ENCODE peak calls at places on chromosomes 11 and 22, in six cellular contexts. One of them, this sample, is unnamed.

GRCh38 chr22:36925388-36926290 is 12.2 kb downstream of the CSF2RB start:
- DNase-seq in fibroblast of lung: no peak
- DNase-seq in A673: no peak
- DNase-seq in AG04450: no peak
- DNase-seq in cardiac muscle cell: no peak
- DNase-seq in naive thymus-derived CD4-positive, alpha-beta T cell: no peak
- DNase-seq in this sample: no peak

GRCh38 chr22:31451709-31452571 is 37.7 kb downstream of the EIF4ENIF1 start:
- DNase-seq in naive thymus-derived CD4-positive, alpha-beta T cell: no peak
- DNase-seq in AG04450: peak
- DNase-seq in cardiac muscle cell: peak
- DNase-seq in A673: peak
- DNase-seq in fibroblast of lung: peak
- DNase-seq in this sample: no peak

GRCh38 chr11:61749607-61750217 is 2.7 kb upstream of the MYRF start:
- DNase-seq in AG04450: no peak
- DNase-seq in A673: no peak
- DNase-seq in naive thymus-derived CD4-positive, alpha-beta T cell: no peak
- DNase-seq in cardiac muscle cell: no peak
- DNase-seq in fibroblast of lung: no peak
- DNase-seq in this sample: no peak

GRCh38 chr22:32177221-32177765 is 18.2 kb upstream of the C22orf42 start:
- DNase-seq in AG04450: no peak
- DNase-seq in A673: peak
- DNase-seq in cardiac muscle cell: no peak
- DNase-seq in fibroblast of lung: no peak
- DNase-seq in naive thymus-derived CD4-positive, alpha-beta T cell: no peak
- DNase-seq in this sample: no peak

GRCh38 chr11:123174196-123175183 is 20.6 kb downstream of the CLMP start:
- DNase-seq in fibroblast of lung: peak
- DNase-seq in AG04450: peak
- DNase-seq in naive thymus-derived CD4-positive, alpha-beta T cell: no peak
- DNase-seq in A673: peak
- DNase-seq in cardiac muscle cell: no peak
- DNase-seq in this sample: peak

GRCh38 chr11:129888451-129888850 is 6.9 kb downstream of the NFRKB start:
- DNase-seq in cardiac muscle cell: no peak
- DNase-seq in A673: no peak
- DNase-seq in fibroblast of lung: no peak
- DNase-seq in naive thymus-derived CD4-positive, alpha-beta T cell: peak
- DNase-seq in AG04450: no peak
- DNase-seq in this sample: no peak

GRCh38 chr22:41367680-41368542 is 13.8 kb upstream of the TEF start:
- DNase-seq in cardiac muscle cell: no peak
- DNase-seq in naive thymus-derived CD4-positive, alpha-beta T cell: no peak
- DNase-seq in A673: no peak
- DNase-seq in fibroblast of lung: no peak
- DNase-seq in AG04450: no peak
- DNase-seq in this sample: no peak

GRCh38 chr11:27570542-27570941 is 64.0 kb upstream of the LIN7C start:
- DNase-seq in A673: no peak
- DNase-seq in naive thymus-derived CD4-positive, alpha-beta T cell: no peak
- DNase-seq in cardiac muscle cell: no peak
- DNase-seq in AG04450: no peak
- DNase-seq in fibroblast of lung: no peak
- DNase-seq in this sample: no peak

GRCh38 chr11:13260963-13261599 is 16.5 kb upstream of the BMAL1 start:
- DNase-seq in naive thymus-derived CD4-positive, alpha-beta T cell: no peak
- DNase-seq in fibroblast of lung: peak
- DNase-seq in cardiac muscle cell: no peak
- DNase-seq in A673: no peak
- DNase-seq in AG04450: no peak
- DNase-seq in this sample: no peak

GRCh38 chr11:79437981-79438630 is 2.7 kb downstream of the TENM4 start:
- DNase-seq in cardiac muscle cell: peak
- DNase-seq in naive thymus-derived CD4-positive, alpha-beta T cell: no peak
- DNase-seq in fibroblast of lung: peak
- DNase-seq in A673: peak
- DNase-seq in AG04450: no peak
- DNase-seq in this sample: no peak

GRCh38 chr22:21951931-21952465 is 650 bp downstream of the PPM1F start:
- DNase-seq in cardiac muscle cell: peak
- DNase-seq in AG04450: peak
- DNase-seq in fibroblast of lung: peak
- DNase-seq in A673: no peak
- DNase-seq in naive thymus-derived CD4-positive, alpha-beta T cell: peak
- DNase-seq in this sample: no peak

GRCh38 chr22:47249370-47249928 is 487.0 kb downstream of the TBC1D22A start:
- DNase-seq in AG04450: no peak
- DNase-seq in cardiac muscle cell: no peak
- DNase-seq in fibroblast of lung: no peak
- DNase-seq in naive thymus-derived CD4-positive, alpha-beta T cell: no peak
- DNase-seq in A673: no peak
- DNase-seq in this sample: no peak

GRCh38 chr11:41522391-41522790 is 62.9 kb upstream of the LRRC4C start:
- DNase-seq in cardiac muscle cell: no peak
- DNase-seq in naive thymus-derived CD4-positive, alpha-beta T cell: no peak
- DNase-seq in A673: no peak
- DNase-seq in AG04450: no peak
- DNase-seq in fibroblast of lung: no peak
- DNase-seq in this sample: peak

GRCh38 chr11:69326622-69327219 is 32.8 kb downstream of the MYEOV start:
- DNase-seq in fibroblast of lung: no peak
- DNase-seq in A673: no peak
- DNase-seq in AG04450: no peak
- DNase-seq in naive thymus-derived CD4-positive, alpha-beta T cell: no peak
- DNase-seq in cardiac muscle cell: no peak
- DNase-seq in this sample: no peak

GRCh38 chr22:22811016-22812009 is 76.3 kb upstream of the IGLL5 start:
- DNase-seq in naive thymus-derived CD4-positive, alpha-beta T cell: no peak
- DNase-seq in cardiac muscle cell: no peak
- DNase-seq in AG04450: no peak
- DNase-seq in A673: no peak
- DNase-seq in fibroblast of lung: no peak
- DNase-seq in this sample: no peak

GRCh38 chr11:133382217-133382746 is 150.0 kb downstream of the OPCML start:
- DNase-seq in fibroblast of lung: no peak
- DNase-seq in AG04450: no peak
- DNase-seq in naive thymus-derived CD4-positive, alpha-beta T cell: no peak
- DNase-seq in cardiac muscle cell: no peak
- DNase-seq in A673: no peak
- DNase-seq in this sample: no peak

GRCh38 chr11:114440971-114441810 is 1.9 kb downstream of the REXO2 start:
- DNase-seq in A673: no peak
- DNase-seq in naive thymus-derived CD4-positive, alpha-beta T cell: no peak
- DNase-seq in cardiac muscle cell: no peak
- DNase-seq in AG04450: no peak
- DNase-seq in fibroblast of lung: peak
- DNase-seq in this sample: no peak

GRCh38 chr11:28860898-28861297 is 752.7 kb downstream of the METTL15 start:
- DNase-seq in cardiac muscle cell: no peak
- DNase-seq in fibroblast of lung: peak
- DNase-seq in AG04450: no peak
- DNase-seq in A673: peak
- DNase-seq in naive thymus-derived CD4-positive, alpha-beta T cell: no peak
- DNase-seq in this sample: no peak

GRCh38 chr11:45556851-45557707 is 108.3 kb downstream of the CHST1 start:
- DNase-seq in fibroblast of lung: peak
- DNase-seq in naive thymus-derived CD4-positive, alpha-beta T cell: no peak
- DNase-seq in cardiac muscle cell: no peak
- DNase-seq in AG04450: no peak
- DNase-seq in A673: peak
- DNase-seq in this sample: no peak

GRCh38 chr11:120131941-120132644 is 5.8 kb downstream of the TRIM29 start:
- DNase-seq in fibroblast of lung: no peak
- DNase-seq in A673: no peak
- DNase-seq in naive thymus-derived CD4-positive, alpha-beta T cell: no peak
- DNase-seq in cardiac muscle cell: no peak
- DNase-seq in AG04450: no peak
- DNase-seq in this sample: no peak

GRCh38 chr11:131136476-131136875 is 220.2 kb upstream of the SNX19 start:
- DNase-seq in A673: no peak
- DNase-seq in cardiac muscle cell: no peak
- DNase-seq in AG04450: peak
- DNase-seq in naive thymus-derived CD4-positive, alpha-beta T cell: no peak
- DNase-seq in fibroblast of lung: peak
- DNase-seq in this sample: no peak

GRCh38 chr11:35564246-35564595 is 38.8 kb upstream of the PAMR1 start:
- DNase-seq in cardiac muscle cell: no peak
- DNase-seq in fibroblast of lung: no peak
- DNase-seq in A673: no peak
- DNase-seq in naive thymus-derived CD4-positive, alpha-beta T cell: no peak
- DNase-seq in AG04450: no peak
- DNase-seq in this sample: no peak

GRCh38 chr11:2899080-2899783 is 13.7 kb upstream of the CDKN1C start:
- DNase-seq in cardiac muscle cell: no peak
- DNase-seq in fibroblast of lung: no peak
- DNase-seq in naive thymus-derived CD4-positive, alpha-beta T cell: no peak
- DNase-seq in AG04450: no peak
- DNase-seq in A673: no peak
- DNase-seq in this sample: no peak

GRCh38 chr22:37316875-37317371 is 34.6 kb downstream of the CYTH4 start:
- DNase-seq in naive thymus-derived CD4-positive, alpha-beta T cell: peak
- DNase-seq in A673: peak
- DNase-seq in AG04450: peak
- DNase-seq in cardiac muscle cell: peak
- DNase-seq in fibroblast of lung: peak
- DNase-seq in this sample: no peak

GRCh38 chr22:19753996-19754700 is 6.4 kb upstream of the TBX1 start:
- DNase-seq in cardiac muscle cell: no peak
- DNase-seq in A673: no peak
- DNase-seq in AG04450: no peak
- DNase-seq in naive thymus-derived CD4-positive, alpha-beta T cell: no peak
- DNase-seq in fibroblast of lung: no peak
- DNase-seq in this sample: no peak
- H3K27ac ChIP-seq in cardiac muscle cell: no peak
- H3K27ac ChIP-seq in A673: no peak
- H3K27ac ChIP-seq in AG04450: no peak
- H3K27ac ChIP-seq in naive thymus-derived CD4-positive, alpha-beta T cell: no peak
- H3K27ac ChIP-seq in fibroblast of lung: no peak
- H3K27ac ChIP-seq in this sample: no peak

DNA sequence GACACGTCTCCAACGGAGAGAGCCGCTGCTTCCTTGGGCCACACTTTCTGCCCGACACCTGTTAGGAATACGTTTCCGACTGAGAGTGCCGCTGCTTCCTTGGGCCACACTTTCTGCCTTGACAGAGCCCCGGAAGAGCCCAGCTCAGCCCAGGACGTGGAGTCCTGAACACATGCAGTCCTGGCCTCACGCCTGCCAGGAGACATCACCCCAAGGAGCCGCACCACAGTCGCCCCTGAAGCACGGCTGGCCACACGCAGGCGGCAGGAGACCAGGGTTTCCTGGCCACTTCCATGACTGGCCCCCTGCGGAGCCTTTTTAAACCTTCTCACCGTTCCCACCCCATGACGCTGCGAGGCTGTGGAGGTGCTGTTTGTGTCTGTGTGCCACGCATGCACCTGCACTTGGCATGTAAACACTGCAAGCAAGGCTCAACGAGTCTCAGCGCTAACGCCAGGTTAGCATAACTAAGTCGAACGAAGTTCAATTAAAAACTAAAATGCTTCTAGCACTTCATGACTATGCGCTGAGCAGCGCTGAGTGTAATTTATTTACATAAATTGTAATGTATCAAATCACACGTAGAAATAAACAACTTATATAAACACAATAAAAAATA is 8.8 kb downstream of the TOLLIP start:
- DNase-seq in AG04450: no peak
- DNase-seq in fibroblast of lung: no peak
- DNase-seq in A673: no peak
- DNase-seq in cardiac muscle cell: no peak
- DNase-seq in naive thymus-derived CD4-positive, alpha-beta T cell: no peak
- DNase-seq in this sample: no peak
- H3K4me3 ChIP-seq in AG04450: no peak
- H3K4me3 ChIP-seq in fibroblast of lung: no peak
- H3K4me3 ChIP-seq in A673: no peak
- H3K4me3 ChIP-seq in cardiac muscle cell: no peak
- H3K4me3 ChIP-seq in naive thymus-derived CD4-positive, alpha-beta T cell: no peak
- H3K4me3 ChIP-seq in this sample: no peak

DNA sequence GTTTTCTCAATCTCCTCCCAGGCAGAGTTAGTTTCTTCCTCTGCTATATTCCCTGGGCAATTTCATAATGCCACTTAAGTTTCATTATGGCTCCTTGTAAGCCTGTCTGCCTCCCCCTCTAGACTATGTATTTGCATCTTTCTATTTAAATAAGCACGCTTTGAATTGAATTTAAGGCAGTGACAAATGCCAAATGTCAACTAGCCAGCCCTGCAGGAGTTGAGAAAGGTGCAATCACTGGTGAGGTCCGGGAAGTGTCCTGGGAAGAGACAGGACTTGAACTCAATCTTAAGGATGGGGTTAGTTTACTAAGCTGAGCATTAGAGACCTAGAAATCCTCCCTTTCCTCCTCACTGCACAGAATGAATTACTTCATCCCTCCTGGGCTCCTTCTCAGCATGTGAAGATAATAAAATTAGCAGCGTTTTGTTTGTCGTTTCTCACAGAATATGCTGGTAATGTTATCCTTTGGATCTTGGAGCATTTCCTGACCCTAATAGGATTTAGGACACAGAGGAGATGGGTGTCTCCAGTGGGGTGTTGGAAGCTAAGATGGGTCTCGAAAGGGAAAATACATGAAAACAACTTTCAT is 1.6 kb downstream of the TCP11L1 start:
- DNase-seq in A673: peak
- DNase-seq in fibroblast of lung: no peak
- DNase-seq in naive thymus-derived CD4-positive, alpha-beta T cell: no peak
- DNase-seq in cardiac muscle cell: no peak
- DNase-seq in AG04450: no peak
- DNase-seq in this sample: no peak
- H3K27ac ChIP-seq in A673: peak
- H3K27ac ChIP-seq in fibroblast of lung: peak
- H3K27ac ChIP-seq in naive thymus-derived CD4-positive, alpha-beta T cell: no peak
- H3K27ac ChIP-seq in cardiac muscle cell: no peak
- H3K27ac ChIP-seq in AG04450: no peak
- H3K27ac ChIP-seq in this sample: peak

GRCh38 chr11:74018331-74019005 is 9.6 kb upstream of the UCP3 start:
- DNase-seq in naive thymus-derived CD4-positive, alpha-beta T cell: no peak
- DNase-seq in AG04450: peak
- DNase-seq in cardiac muscle cell: peak
- DNase-seq in A673: no peak
- DNase-seq in fibroblast of lung: peak
- DNase-seq in this sample: no peak
- H3K4me3 ChIP-seq in naive thymus-derived CD4-positive, alpha-beta T cell: no peak
- H3K4me3 ChIP-seq in AG04450: no peak
- H3K4me3 ChIP-seq in cardiac muscle cell: no peak
- H3K4me3 ChIP-seq in A673: no peak
- H3K4me3 ChIP-seq in fibroblast of lung: no peak
- H3K4me3 ChIP-seq in this sample: no peak

This sample was measured in keratinocyte.